ENCODE peak calls at places on chromosome 9, in four cellular contexts. V is K562, Z is HepG2, X is A549. R is an unnamed sample.

GRCh38 chr9:90271707-90272106 is 370.9 kb downstream of the DIRAS2 start:
- DNase-seq in V (no peak), Z (no peak), X (no peak), R (no peak)

GRCh38 chr9:75612754-75613153 is 277.7 kb upstream of the PCSK5 start:
- DNase-seq in V (no peak), Z (no peak), X (no peak), R (no peak)

GRCh38 chr9:86175743-86176456 is 76.5 kb upstream of the GOLM1 start:
- DNase-seq in V (no peak), Z (no peak), X (no peak), R (no peak)

GRCh38 chr9:134970719-134971118 is 53.0 kb upstream of the FCN1 start:
- DNase-seq in V (no peak), Z (no peak), X (no peak), R (no peak)

GRCh38 chr9:137367506-137368430 is 55.2 kb downstream of the EXD3 start:
- DNase-seq in V (no peak), Z (no peak), X (no peak), R (no peak)

GRCh38 chr9:101093620-101094019 is 65.1 kb downstream of the PLPPR1 start:
- DNase-seq in V (no peak), Z (peak), X (no peak), R (no peak)

GRCh38 chr9:134915046-134915930 is 2.4 kb downstream of the FCN1 start:
- DNase-seq in V (no peak), Z (no peak), X (no peak), R (no peak)

GRCh38 chr9:79686381-79687130 is 114.8 kb downstream of the TLE4 start:
- DNase-seq in V (no peak), Z (no peak), X (no peak), R (peak)

GRCh38 chr9:116154334-116154975 is 864 bp downstream of the PAPPA start:
- DNase-seq in V (no peak), Z (no peak), X (no peak), R (no peak)
- TF ChIP-seq MAFK in V (no peak), Z (no peak), X (no peak), R (no peak)

DNA sequence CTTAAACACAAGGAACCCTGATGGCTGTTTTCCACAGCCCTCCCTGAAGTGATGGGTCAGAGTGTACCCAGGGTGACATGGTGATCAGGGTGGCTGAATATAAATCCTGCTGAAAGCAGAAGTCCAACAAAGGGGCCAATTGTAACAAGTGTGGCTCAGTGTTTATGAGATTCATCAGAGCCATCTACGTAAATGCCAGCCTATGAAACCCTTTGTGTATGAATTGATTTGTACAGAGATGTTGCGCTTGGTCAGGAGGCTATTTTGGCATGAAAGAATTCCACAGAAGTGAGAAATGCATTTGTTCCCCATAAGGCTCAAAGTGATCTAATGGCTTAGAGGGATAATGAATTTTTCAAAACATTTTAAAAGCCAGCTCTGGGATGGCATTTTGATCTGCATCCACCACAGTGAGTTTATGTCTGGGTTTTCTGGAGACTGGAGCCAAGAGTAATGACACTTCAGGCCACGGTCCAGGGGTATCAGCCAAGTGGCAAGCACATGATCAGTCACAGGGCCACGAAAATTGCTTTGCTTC is 12.4 kb downstream of the PRUNE2 start:
- DNase-seq in V (no peak), Z (no peak), X (no peak), R (no peak)
- TF ChIP-seq MAFK in V (no peak), Z (no peak), X (no peak), R (no peak)

GRCh38 chr9:93183106-93183662 is 755 bp upstream of the WNK2 start:
- DNase-seq in V (no peak), Z (no peak), X (no peak), R (no peak)
- TF ChIP-seq MAFK in V (no peak), Z (no peak), X (no peak), R (no peak)

GRCh38 chr9:19481971-19482404 is 73.2 kb downstream of the ACER2 start:
- DNase-seq in V (no peak), Z (no peak), X (no peak), R (no peak)
- TF ChIP-seq MAFK in V (no peak), Z (no peak), X (no peak), R (no peak)

GRCh38 chr9:126222835-126223431 is 103.7 kb upstream of the MVB12B start:
- DNase-seq in V (no peak), Z (no peak), X (no peak), R (no peak)
- TF ChIP-seq MAFK in V (no peak), Z (no peak), X (no peak), R (no peak)

GRCh38 chr9:129866373-129867137 is 31.3 kb downstream of the USP20 start:
- DNase-seq in V (no peak), Z (no peak), X (no peak), R (no peak)
- TF ChIP-seq MAFK in V (no peak), Z (no peak), X (no peak), R (no peak)

DNA sequence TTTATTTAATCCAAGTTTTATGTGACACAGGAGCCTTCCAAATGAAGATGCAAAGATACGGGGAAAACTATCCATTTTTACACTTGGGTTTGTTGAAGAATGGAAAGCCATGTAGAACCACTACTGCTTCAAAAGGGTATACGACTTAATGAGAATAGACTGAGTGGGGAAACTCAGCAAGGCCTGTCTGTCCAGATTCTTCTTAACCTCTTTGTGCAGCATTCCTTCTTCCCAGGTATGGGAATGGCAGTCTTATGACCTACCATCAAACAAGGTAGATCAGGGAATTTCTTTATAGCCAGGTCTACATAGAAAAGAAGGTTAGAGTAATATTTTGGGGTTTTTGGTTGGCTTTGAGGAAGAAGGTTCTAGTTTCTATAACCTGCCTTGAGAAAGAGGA is 23.4 kb downstream of the APTX start:
- DNase-seq in V (no peak), Z (no peak), X (no peak), R (no peak)
- TF ChIP-seq MAFK in V (no peak), Z (no peak), X (no peak), R (no peak)

DNA sequence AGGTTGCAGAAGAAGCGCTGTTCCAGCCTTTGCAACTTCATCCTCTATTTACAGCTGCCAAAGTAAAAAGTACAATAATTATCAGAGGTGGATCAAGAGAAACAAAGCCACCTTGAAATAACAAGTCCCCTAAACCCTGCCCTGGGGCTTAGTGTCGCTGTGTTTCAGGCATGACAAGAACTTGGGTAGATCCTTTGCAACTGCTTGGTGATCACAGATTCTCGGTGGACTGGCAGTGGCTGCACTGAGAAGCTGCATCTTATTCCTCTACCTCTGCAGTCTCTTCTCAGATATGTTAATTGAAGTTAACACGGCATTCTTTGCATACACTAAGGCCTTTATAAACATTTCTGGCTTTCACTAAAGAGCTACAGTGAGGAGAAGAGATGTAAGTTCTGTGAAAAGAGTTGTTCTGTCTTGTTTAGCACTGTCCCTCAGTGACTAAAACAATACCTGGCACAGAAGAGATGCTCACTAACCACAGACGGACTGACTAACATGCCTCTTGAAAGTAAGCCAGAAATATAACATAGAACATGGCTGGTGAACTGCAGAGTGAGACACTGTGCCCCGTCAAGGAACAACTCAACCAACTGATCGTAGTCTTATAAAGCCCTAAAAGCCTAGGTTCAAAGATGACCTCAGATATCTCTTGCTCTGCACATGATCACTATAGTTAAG is 144.2 kb downstream of the MLLT3 start:
- DNase-seq in V (no peak), Z (no peak), X (no peak), R (peak)
- TF ChIP-seq MAFK in V (no peak), Z (no peak), X (no peak), R (no peak)

GRCh38 chr9:133114451-133114885 is 6.6 kb downstream of the RALGDS start:
- DNase-seq in V (no peak), Z (no peak), X (no peak), R (peak)

GRCh38 chr9:133111461-133112360 is 9.3 kb downstream of the RALGDS start:
- DNase-seq in V (no peak), Z (no peak), X (no peak), R (no peak)

GRCh38 chr9:133112361-133113026 is 8.5 kb downstream of the RALGDS start:
- DNase-seq in V (no peak), Z (no peak), X (no peak), R (no peak)

GRCh38 chr9:133113928-133114351 is 7.1 kb downstream of the RALGDS start:
- DNase-seq in V (no peak), Z (no peak), X (no peak), R (peak)

GRCh38 chr9:133113163-133113927 is 7.7 kb downstream of the RALGDS start:
- DNase-seq in V (no peak), Z (no peak), X (no peak), R (peak)
- TF ChIP-seq MAFK in V (no peak), Z (no peak), X (peak), R (no peak)

GRCh38 chr9:27227192-27227591 is 69.8 kb downstream of the EQTN start:
- DNase-seq in V (no peak), Z (peak), X (no peak), R (peak)
- TF ChIP-seq MAFK in V (no peak), Z (no peak), X (no peak), R (no peak)

R was measured in IMR-90.